ENCODE peak calls at places on chromosomes 12 and 14, in seven cellular contexts. E is Karpas-422; M is BJ; R is CD8-positive, alpha-beta T cell; L is right lobe of liver; X is SJSA1; D is heart left ventricle. F is an unnamed sample. For H3K36me3, the result is how much of the 10 kb centered on the place peaks cover.

GRCh38 chr12:117972341-117972740 is 3.6 kb upstream of the KSR2 start:
- DNase-seq in M (no peak), L (no peak), X (no peak), R (no peak), D (no peak), E (no peak), F (no peak)

GRCh38 chr12:116662612-116663144 is 75.2 kb downstream of the SPRING1 start:
- DNase-seq in E (no peak), D (peak), X (no peak), R (no peak), M (no peak), L (peak), F (no peak)

GRCh38 chr12:117273091-117273490 is 82.8 kb upstream of the FBXO21 start:
- DNase-seq in X (no peak), D (no peak), E (no peak), R (no peak), L (no peak), M (no peak), F (no peak)

GRCh38 chr12:124174406-124174805 is 120.5 kb upstream of the RFLNA start:
- DNase-seq in X (peak), M (peak), R (no peak), E (no peak), L (no peak), D (no peak), F (no peak)

GRCh38 chr12:124919646-124920352 is 5.3 kb upstream of the UBC start:
- DNase-seq in M (no peak), R (no peak), D (no peak), X (no peak), L (no peak), E (peak), F (no peak)

GRCh38 chr12:124510301-124510970 is 57.0 kb downstream of the NCOR2 start:
- DNase-seq in D (peak), L (no peak), M (no peak), E (peak), R (no peak), X (no peak), F (peak)

GRCh38 chr14:90332271-90332584 is 487 bp upstream of the NRDE2 start:
- DNase-seq in R (no peak), X (no peak), D (no peak), E (no peak), L (no peak), M (no peak), F (no peak)

GRCh38 chr12:152440-152839 is 61.5 kb downstream of the SLC6A12 start:
- DNase-seq in E (no peak), L (no peak), D (no peak), R (no peak), X (no peak), M (no peak), F (no peak)

GRCh38 chr14:43898709-43899108 is 608.4 kb downstream of the FSCB start:
- DNase-seq in M (no peak), D (no peak), E (peak), R (no peak), L (no peak), X (no peak), F (no peak)

GRCh38 chr12:102483466-102483865 is 3.1 kb upstream of the IGF1 start:
- DNase-seq in E (peak), L (no peak), R (no peak), M (no peak), D (no peak), X (no peak), F (no peak)

GRCh38 chr12:90280564-90281058 is 572.0 kb upstream of the ATP2B1 start:
- DNase-seq in E (no peak), X (no peak), M (no peak), R (no peak), L (no peak), D (no peak), F (no peak)

GRCh38 chr12:109624467-109624866 is 50.9 kb downstream of the MVK start:
- DNase-seq in X (no peak), E (no peak), D (no peak), R (no peak), L (no peak), M (no peak), F (no peak)

GRCh38 chr12:105378821-105379400 is 48.4 kb downstream of the C12orf75 start:
- DNase-seq in E (no peak), M (no peak), R (no peak), D (no peak), X (no peak), L (no peak), F (no peak)

GRCh38 chr12:95884998-95885397 is 26.2 kb downstream of the SNRPF start:
- DNase-seq in R (no peak), M (no peak), D (no peak), E (no peak), X (no peak), L (no peak), F (no peak)

GRCh38 chr14:41482861-41483260 is 123.8 kb upstream of the LRFN5 start:
- DNase-seq in X (no peak), D (no peak), R (no peak), E (no peak), L (no peak), M (no peak), F (no peak)

GRCh38 chr14:47442206-47442605 is 233.2 kb downstream of the MDGA2 start:
- DNase-seq in E (no peak), R (no peak), L (no peak), M (no peak), D (no peak), X (no peak), F (no peak)

GRCh38 chr12:129696952-129697351 is 206.9 kb downstream of the TMEM132D start:
- DNase-seq in X (no peak), L (no peak), R (no peak), M (no peak), D (no peak), E (no peak), F (no peak)

GRCh38 chr12:8034802-8035201 is 2.3 kb downstream of the FOXJ2 start:
- DNase-seq in E (no peak), X (no peak), L (no peak), R (no peak), M (no peak), D (no peak), F (no peak)

GRCh38 chr12:25705256-25705655 is 152.2 kb upstream of the LMNTD1 start:
- DNase-seq in D (no peak), E (no peak), X (no peak), L (no peak), R (no peak), M (no peak), F (no peak)

GRCh38 chr12:123532808-123533649 is 490 bp downstream of the RILPL1 start:
- DNase-seq in E (no peak), D (peak), X (peak), M (no peak), L (peak), R (no peak), F (peak)

GRCh38 chr14:85466678-85467077 is 63.3 kb upstream of the FLRT2 start:
- DNase-seq in L (no peak), R (no peak), M (no peak), E (no peak), D (no peak), X (no peak), F (no peak)

GRCh38 chr14:68552597-68552996 is 240.3 kb downstream of the ZFP36L1 start:
- DNase-seq in R (no peak), L (no peak), X (no peak), E (no peak), M (no peak), D (no peak), F (no peak)

GRCh38 chr14:40367717-40368116 is 935.5 kb upstream of the FBXO33 start:
- DNase-seq in L (no peak), R (no peak), M (no peak), X (no peak), E (no peak), D (no peak), F (no peak)

GRCh38 chr14:28656704-28657255 is 109.8 kb upstream of the FOXG1 start:
- DNase-seq in L (no peak), E (no peak), M (no peak), R (no peak), X (no peak), D (no peak), F (no peak)

GRCh38 chr12:117450186-117450585 is 88.8 kb upstream of the NOS1 start:
- DNase-seq in R (no peak), M (no peak), X (no peak), E (no peak), D (no peak), L (no peak), F (no peak)

GRCh38 chr14:93965287-93965821 is 11.0 kb downstream of the ASB2 start:
- DNase-seq in E (no peak), X (peak), L (no peak), M (peak), R (no peak), D (no peak), F (no peak)

GRCh38 chr12:57815177-57816000 is 3.1 kb downstream of the AVIL start:
- DNase-seq in R (no peak), E (peak), D (no peak), M (no peak), L (no peak), X (no peak), F (no peak)

GRCh38 chr14:100622234-100622633 is 35.0 kb upstream of the BEGAIN start:
- DNase-seq in L (peak), D (no peak), E (no peak), X (no peak), M (no peak), R (no peak), F (no peak)

GRCh38 chr12:82203076-82203475 is 155.1 kb downstream of the CCDC59 start:
- DNase-seq in X (no peak), E (no peak), D (no peak), M (no peak), L (no peak), R (no peak), F (no peak)

GRCh38 chr14:34220921-34221320 is 241.1 kb downstream of the SPTSSA start:
- DNase-seq in D (no peak), R (no peak), L (no peak), E (peak), M (no peak), X (no peak), F (no peak)

GRCh38 chr14:72970824-72971434 is 44.7 kb downstream of the DCAF4 start:
- DNase-seq in E (no peak), D (no peak), M (no peak), X (no peak), R (no peak), L (no peak), F (no peak)

GRCh38 chr12:3725267-3726115 is 27.4 kb downstream of the CRACR2A start:
- DNase-seq in D (no peak), L (no peak), R (no peak), E (no peak), X (no peak), M (no peak), F (no peak)

GRCh38 chr12:29066061-29066588 is 83.0 kb upstream of the FAR2 start:
- DNase-seq in E (no peak), M (no peak), R (no peak), D (no peak), X (no peak), L (no peak), F (no peak)

GRCh38 chr12:120381752-120382419 is 12.9 kb upstream of the MSI1 start:
- DNase-seq in X (peak), D (no peak), E (no peak), M (no peak), R (no peak), L (no peak), F (no peak)

GRCh38 chr12:68304626-68305025 is 27.5 kb downstream of the MDM1 start:
- DNase-seq in D (no peak), X (no peak), E (no peak), R (no peak), M (no peak), L (no peak), F (no peak)

GRCh38 chr14:35161231-35161630 is 38.9 kb downstream of the PRORP start:
- DNase-seq in M (no peak), X (no peak), D (no peak), R (no peak), L (no peak), E (no peak), F (no peak)

GRCh38 chr14:102556098-102556677 is 36.3 kb upstream of the RCOR1 start:
- DNase-seq in D (peak), L (no peak), X (no peak), R (no peak), E (no peak), M (no peak), F (no peak)

GRCh38 chr14:36524874-36525745 is 5.1 kb upstream of the NKX2-1 start:
- DNase-seq in M (no peak), X (no peak), D (no peak), E (peak), L (no peak), R (no peak), F (no peak)

DNA sequence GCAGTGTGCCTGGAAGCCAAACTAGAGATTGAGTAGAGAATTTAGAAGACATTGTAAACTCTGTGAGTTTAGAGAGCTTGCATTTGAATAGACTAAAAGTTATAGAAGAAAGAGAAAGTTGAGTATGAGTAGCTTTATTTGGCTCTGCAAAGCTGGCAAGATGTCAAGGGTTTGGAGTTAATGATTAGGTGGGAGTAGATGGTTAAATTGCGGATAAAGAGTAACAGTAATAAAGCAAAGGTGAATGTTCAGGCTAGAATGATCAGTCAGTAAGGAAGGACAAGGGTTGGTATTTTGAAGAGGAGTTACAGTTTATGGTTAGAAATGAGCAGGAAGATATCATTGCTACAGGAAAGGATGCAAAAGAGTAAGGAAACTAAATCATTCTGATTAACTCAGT is 5.2 kb downstream of the PPM1A start:
- DNase-seq in X (no peak), R (no peak), L (no peak), E (no peak), M (no peak), D (no peak), F (no peak)
- H3K36me3 ChIP-seq in X (under half), R (under half), L (under half), E (under half), M (under half), D (under half), F (under half)

GRCh38 chr12:34108967-34109366 is 86.7 kb downstream of the ALG10 start:
- DNase-seq in D (no peak), X (no peak), L (no peak), E (no peak), R (no peak), M (no peak), F (no peak)

GRCh38 chr12:34109390-34109789 is 87.1 kb downstream of the ALG10 start:
- DNase-seq in E (no peak), D (no peak), X (no peak), L (no peak), M (no peak), R (no peak), F (no peak)

GRCh38 chr12:34107016-34107415 is 84.7 kb downstream of the ALG10 start:
- DNase-seq in X (no peak), L (no peak), E (no peak), M (no peak), R (no peak), D (no peak), F (no peak)

GRCh38 chr12:34107781-34108404 is 85.6 kb downstream of the ALG10 start:
- DNase-seq in X (no peak), R (no peak), L (no peak), D (no peak), M (no peak), E (no peak), F (peak)

GRCh38 chr12:34108405-34108803 is 86.1 kb downstream of the ALG10 start:
- DNase-seq in E (no peak), D (no peak), X (no peak), R (no peak), M (no peak), L (no peak), F (peak)
- H3K4me3 ChIP-seq in E (no peak), D (no peak), X (no peak), R (no peak), M (no peak), L (no peak), F (no peak)

GRCh38 chr14:105468621-105469241 is 5.9 kb upstream of the CRIP2 start:
- DNase-seq in L (peak), M (no peak), X (no peak), E (no peak), D (no peak), R (no peak), F (peak)

GRCh38 chr14:105465209-105466031 is 9.2 kb upstream of the CRIP2 start:
- DNase-seq in R (no peak), E (no peak), M (no peak), D (no peak), L (no peak), X (no peak), F (no peak)

GRCh38 chr14:105466491-105467248 is 8.0 kb upstream of the CRIP2 start:
- DNase-seq in L (no peak), D (no peak), E (no peak), M (no peak), X (no peak), R (no peak), F (no peak)

GRCh38 chr14:105467942-105468471 is 6.6 kb upstream of the CRIP2 start:
- DNase-seq in D (no peak), L (no peak), E (no peak), R (no peak), X (no peak), M (no peak), F (no peak)

GRCh38 chr14:105467249-105467941 is 7.2 kb upstream of the CRIP2 start:
- DNase-seq in E (no peak), L (no peak), R (no peak), X (no peak), M (no peak), D (no peak), F (no peak)
- H3K36me3 ChIP-seq in E (under half), L (under half), R (under half), X (under half), M (under half), D (under half), F (under half)

DNA sequence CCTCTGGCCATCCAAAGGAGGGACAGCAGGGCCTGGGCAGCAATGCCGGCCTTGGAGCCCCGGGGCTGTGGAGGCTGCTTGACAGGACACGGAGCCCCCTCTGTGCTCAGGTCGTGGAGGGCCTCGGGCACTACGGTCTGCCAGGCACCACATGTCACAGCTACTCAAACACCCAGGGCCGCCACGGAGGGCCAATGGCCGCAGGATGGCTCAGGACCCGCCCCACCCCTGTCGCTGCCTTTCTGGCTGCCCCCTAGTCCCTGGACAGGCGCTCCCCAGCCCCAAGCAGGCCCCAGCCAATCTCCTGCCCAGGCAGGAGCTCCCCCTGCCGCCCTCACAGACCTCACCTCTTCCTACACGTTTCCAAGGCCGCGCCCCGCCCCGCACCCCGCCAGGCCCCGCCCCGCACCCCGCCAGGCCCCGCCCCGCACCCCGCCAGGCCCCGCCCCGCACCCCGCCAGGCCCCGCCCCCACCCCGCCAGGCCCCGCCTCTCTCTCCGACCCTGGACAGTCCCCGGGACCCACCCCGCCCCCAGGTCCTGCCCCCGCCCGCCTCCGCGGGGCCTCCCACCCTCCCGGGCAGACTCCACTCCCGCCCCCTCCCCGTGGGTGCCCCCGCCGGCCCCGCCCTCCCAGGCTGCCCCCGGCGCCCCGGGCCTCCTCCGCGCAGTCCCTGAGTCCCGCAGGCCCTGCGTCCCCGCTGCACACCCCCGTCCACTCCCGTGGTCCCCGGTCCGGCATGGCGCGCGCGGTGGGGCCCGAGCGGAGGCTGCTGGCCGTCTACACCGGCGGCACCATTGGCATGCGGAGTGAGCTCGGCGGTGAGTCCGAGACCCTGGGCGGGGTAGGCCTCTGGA is at the start of gene ASPG:
- DNase-seq in R (no peak), X (no peak), L (peak), M (no peak), E (no peak), D (peak), F (peak)
- H3K4me3 ChIP-seq in R (no peak), X (no peak), L (peak), M (no peak), E (no peak), D (peak), F (peak)

GRCh38 chr12:1645819-1646218 is 16.8 kb downstream of the WNT5B start:
- DNase-seq in E (no peak), X (no peak), R (no peak), D (peak), L (no peak), M (no peak), F (peak)

GRCh38 chr12:1644523-1645438 is 15.8 kb downstream of the WNT5B start:
- DNase-seq in L (no peak), R (no peak), M (peak), D (peak), X (no peak), E (no peak), F (peak)

GRCh38 chr12:1643056-1643455 is 14.0 kb downstream of the WNT5B start:
- DNase-seq in L (no peak), R (no peak), M (no peak), E (no peak), D (no peak), X (no peak), F (no peak)

GRCh38 chr12:1642513-1642912 is 13.5 kb downstream of the WNT5B start:
- DNase-seq in M (no peak), L (no peak), R (no peak), X (no peak), D (no peak), E (no peak), F (no peak)

DNA sequence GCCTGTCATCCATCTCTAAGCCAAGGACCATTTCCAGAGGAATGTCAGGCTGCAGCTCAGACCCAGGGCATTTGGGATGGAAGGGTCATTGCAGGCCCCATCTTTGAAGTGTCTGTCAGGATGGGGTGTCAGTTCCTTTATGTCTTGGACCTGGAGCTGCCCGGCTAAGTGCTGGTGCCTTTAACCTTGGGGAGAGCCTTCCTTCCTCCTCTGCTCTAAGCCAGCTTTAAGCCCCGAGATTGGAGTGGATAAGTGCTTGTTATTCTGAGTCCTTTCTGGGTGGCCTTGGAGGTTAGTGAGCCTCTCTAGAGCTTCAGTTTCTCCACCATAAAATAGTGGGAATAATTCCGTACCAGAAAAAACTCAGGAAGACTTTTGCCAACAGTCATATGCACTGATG is 15.1 kb downstream of the WNT5B start:
- DNase-seq in M (no peak), R (no peak), D (no peak), E (no peak), X (no peak), L (no peak), F (no peak)
- H3K36me3 ChIP-seq in M (under half), R (under half), D (under half), E (under half), X (under half), L (under half), F (under half)

DNA sequence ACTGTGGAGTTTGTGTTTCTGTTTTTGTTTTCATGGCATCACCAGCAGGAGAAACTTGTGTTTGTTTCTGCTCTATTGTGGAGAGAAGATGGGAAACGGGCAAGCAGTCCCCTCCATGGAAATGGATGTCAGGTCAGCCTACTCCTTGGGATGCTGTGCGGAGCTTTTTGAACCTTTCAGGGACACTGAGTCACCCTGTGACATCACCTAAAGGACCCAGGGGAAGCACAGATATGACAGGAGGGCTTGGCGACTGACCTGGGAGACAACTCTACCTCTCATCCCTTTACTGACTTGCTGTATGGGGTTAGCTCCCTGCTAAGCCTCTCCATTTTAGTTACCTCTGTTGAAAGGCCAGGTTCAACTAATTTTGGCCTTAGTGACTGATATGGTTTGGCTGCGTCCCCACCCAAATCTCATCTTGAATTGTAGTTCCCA is 706.9 kb upstream of the TMEM132C start:
- DNase-seq in X (no peak), D (no peak), L (no peak), R (no peak), E (no peak), M (no peak), F (no peak)
- H3K4me3 ChIP-seq in X (no peak), D (no peak), L (no peak), R (no peak), E (no peak), M (no peak), F (no peak)

F was measured in psoas muscle.